ENCODE peak calls at places on chromosomes 3 and 15, in nine cellular contexts. A is stomach, F is HCT116, Q is NB4, M is uterus, N is A549, W is heart left ventricle, L is sigmoid colon, V is endothelial cell of umbilical vein. H is an unnamed sample.

GRCh38 chr15:101201411-101202174 is 50.3 kb downstream of the CHSY1 start:
- DNase-seq in A (peak), F (peak), Q (peak), M (peak), N (peak), W (peak), L (peak), V (peak), H (peak)

GRCh38 chr3:111895079-111895478 is 36.0 kb downstream of the PHLDB2 start:
- DNase-seq in A (no peak), F (peak), Q (peak), M (no peak), N (peak), W (no peak), L (no peak), V (peak), H (no peak)

GRCh38 chr15:74616020-74616939 is 644 bp downstream of the CLK3 start:
- DNase-seq in A (peak), F (no peak), Q (peak), M (peak), N (no peak), W (peak), L (peak), V (peak), H (peak)

GRCh38 chr15:85997618-85998017 is 82.1 kb upstream of the AGBL1 start:
- DNase-seq in A (no peak), F (no peak), Q (no peak), M (no peak), N (no peak), W (no peak), L (no peak), V (no peak), H (no peak)

GRCh38 chr3:123712077-123712860 is 127.4 kb upstream of the HACD2 start:
- DNase-seq in A (no peak), F (no peak), Q (no peak), M (no peak), N (no peak), W (no peak), L (no peak), V (no peak), H (no peak)

GRCh38 chr3:155712008-155712407 is 32.9 kb downstream of the PLCH1 start:
- DNase-seq in A (no peak), F (no peak), Q (peak), M (no peak), N (no peak), W (no peak), L (no peak), V (no peak), H (no peak)

GRCh38 chr3:122219242-122219872 is 35.9 kb downstream of the CASR start:
- DNase-seq in A (no peak), F (no peak), Q (no peak), M (no peak), N (no peak), W (no peak), L (no peak), V (no peak), H (no peak)

GRCh38 chr3:37400945-37401344 is 226.6 kb upstream of the LRRFIP2 start:
- DNase-seq in A (no peak), F (no peak), Q (no peak), M (no peak), N (no peak), W (no peak), L (no peak), V (peak), H (no peak)

GRCh38 chr3:134801204-134801958 is 6.3 kb downstream of the EPHB1 start:
- DNase-seq in A (no peak), F (no peak), Q (no peak), M (no peak), N (no peak), W (no peak), L (no peak), V (no peak), H (no peak)

GRCh38 chr3:197511130-197511529 is 44.6 kb downstream of the BDH1 start:
- DNase-seq in A (no peak), F (no peak), Q (no peak), M (no peak), N (no peak), W (no peak), L (no peak), V (no peak), H (no peak)

GRCh38 chr3:107985496-107985895 is 105.3 kb downstream of the CD47 start:
- DNase-seq in A (no peak), F (no peak), Q (peak), M (no peak), N (no peak), W (no peak), L (no peak), V (no peak), H (no peak)

GRCh38 chr3:42191443-42191747 is 74.6 kb downstream of the CCK start:
- DNase-seq in A (no peak), F (no peak), Q (peak), M (no peak), N (no peak), W (no peak), L (no peak), V (no peak), H (no peak)
- TF ChIP-seq CTCF in A (no peak), F (no peak), Q (no peak), M (no peak), N (no peak), W (no peak), L (peak), V (no peak), H (no peak)

GRCh38 chr3:160401301-160402095 is 2.0 kb downstream of the SMC4 start:
- DNase-seq in A (peak), F (no peak), Q (peak), M (no peak), N (peak), W (no peak), L (no peak), V (peak), H (no peak)

GRCh38 chr3:160400048-160400630 is 689 bp downstream of the SMC4 start:
- DNase-seq in A (peak), F (no peak), Q (peak), M (peak), N (peak), W (peak), L (peak), V (peak), H (peak)

GRCh38 chr3:160400631-160401150 is 1.2 kb downstream of the SMC4 start:
- DNase-seq in A (peak), F (no peak), Q (peak), M (no peak), N (no peak), W (peak), L (peak), V (no peak), H (no peak)

GRCh38 chr3:160398820-160399346 is at the start of gene IFT80:
- DNase-seq in A (peak), F (peak), Q (peak), M (peak), N (peak), W (peak), L (peak), V (peak), H (peak)

GRCh38 chr3:160399347-160400047 is at the start of gene SMC4:
- DNase-seq in A (peak), F (peak), Q (peak), M (peak), N (peak), W (peak), L (peak), V (peak), H (peak)
- TF ChIP-seq POLR2A in A (peak), F (peak), Q (peak), M (peak), N (peak), W (peak), L (no peak), V (peak), H (no peak)

GRCh38 chr3:14405120-14405885 is 2.9 kb downstream of the SLC6A6 start:
- DNase-seq in A (no peak), F (no peak), Q (no peak), M (peak), N (no peak), W (no peak), L (no peak), V (no peak), H (no peak)
- H3K4me3 ChIP-seq in A (peak), F (no peak), Q (peak), M (no peak), N (peak), W (peak), L (no peak), V (no peak), H (no peak)

GRCh38 chr3:59237121-59237520 is 187.3 kb upstream of the CFAP20DC start:
- DNase-seq in A (no peak), F (no peak), Q (no peak), M (no peak), N (no peak), W (no peak), L (no peak), V (no peak), H (no peak)
- TF ChIP-seq CTCF in A (no peak), F (no peak), Q (no peak), M (no peak), N (no peak), W (no peak), L (no peak), V (no peak), H (no peak)

DNA sequence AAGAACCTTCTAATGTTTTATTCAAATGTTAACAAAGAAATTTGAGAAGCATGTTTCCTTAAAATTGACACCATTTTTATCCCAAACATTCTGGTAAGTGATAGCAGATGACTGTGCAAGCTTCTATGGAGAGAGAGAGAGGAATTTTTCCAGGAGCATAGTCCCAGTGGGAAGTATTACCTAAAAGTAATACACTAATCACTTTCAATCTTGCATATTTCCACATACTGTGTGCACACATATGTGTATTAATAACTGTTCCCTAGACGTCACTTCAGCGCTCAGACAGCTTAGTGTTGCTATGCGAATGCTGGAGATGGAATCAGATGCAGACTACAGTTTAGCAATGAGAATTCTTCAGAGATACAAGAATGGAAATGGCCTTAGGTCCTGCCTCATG is 424.3 kb upstream of the TPRG1 start:
- DNase-seq in A (no peak), F (no peak), Q (no peak), M (no peak), N (no peak), W (no peak), L (no peak), V (no peak), H (no peak)
- TF ChIP-seq POLR2A in A (no peak), F (no peak), Q (no peak), M (no peak), N (no peak), W (no peak), L (no peak), V (no peak), H (no peak)

H was measured in lower leg skin.